ENCODE peak calls at places on chromosomes 13 and 19, in seven cellular contexts. One of them, this sample, is unnamed.

GRCh38 chr19:8087876-8088275 is 35.3 kb downstream of the CCL25 start:
- DNase-seq in H1: no peak
- DNase-seq in HepG2: no peak
- DNase-seq in SK-N-SH: no peak
- DNase-seq in K562: no peak
- DNase-seq in GM12892: no peak
- DNase-seq in GM12878: no peak
- DNase-seq in this sample: no peak

GRCh38 chr13:74678308-74678958 is 544.2 kb upstream of the KLF12 start:
- DNase-seq in H1: no peak
- DNase-seq in HepG2: no peak
- DNase-seq in SK-N-SH: no peak
- DNase-seq in K562: no peak
- DNase-seq in GM12892: no peak
- DNase-seq in GM12878: no peak
- DNase-seq in this sample: no peak

GRCh38 chr19:58325623-58326022 is 1.2 kb upstream of the ZSCAN22 start:
- DNase-seq in H1: no peak
- DNase-seq in HepG2: no peak
- DNase-seq in SK-N-SH: no peak
- DNase-seq in K562: no peak
- DNase-seq in GM12892: no peak
- DNase-seq in GM12878: no peak
- DNase-seq in this sample: no peak

GRCh38 chr13:53357582-53357981 is 329.0 kb downstream of the OLFM4 start:
- DNase-seq in H1: no peak
- DNase-seq in HepG2: no peak
- DNase-seq in SK-N-SH: no peak
- DNase-seq in K562: no peak
- DNase-seq in GM12892: no peak
- DNase-seq in GM12878: no peak
- DNase-seq in this sample: no peak

GRCh38 chr19:29260477-29261317 is 47.7 kb upstream of the UQCRFS1 start:
- DNase-seq in H1: peak
- DNase-seq in HepG2: peak
- DNase-seq in SK-N-SH: peak
- DNase-seq in K562: peak
- DNase-seq in GM12892: no peak
- DNase-seq in GM12878: peak
- DNase-seq in this sample: no peak

GRCh38 chr19:53849237-53849676 is 18.4 kb upstream of the MYADM start:
- DNase-seq in H1: no peak
- DNase-seq in HepG2: no peak
- DNase-seq in SK-N-SH: no peak
- DNase-seq in K562: no peak
- DNase-seq in GM12892: no peak
- DNase-seq in GM12878: no peak
- DNase-seq in this sample: no peak

GRCh38 chr13:102591988-102592781 is 4.6 kb upstream of the TPP2 start:
- DNase-seq in H1: peak
- DNase-seq in HepG2: peak
- DNase-seq in SK-N-SH: peak
- DNase-seq in K562: peak
- DNase-seq in GM12892: peak
- DNase-seq in GM12878: peak
- DNase-seq in this sample: peak

GRCh38 chr19:45402469-45403070 is 2.3 kb downstream of the PPP1R13L start:
- DNase-seq in H1: peak
- DNase-seq in HepG2: no peak
- DNase-seq in SK-N-SH: peak
- DNase-seq in K562: peak
- DNase-seq in GM12892: peak
- DNase-seq in GM12878: no peak
- DNase-seq in this sample: no peak

GRCh38 chr19:31261019-31261595 is 88.1 kb downstream of the TSHZ3 start:
- DNase-seq in H1: no peak
- DNase-seq in HepG2: no peak
- DNase-seq in SK-N-SH: peak
- DNase-seq in K562: no peak
- DNase-seq in GM12892: no peak
- DNase-seq in GM12878: no peak
- DNase-seq in this sample: no peak

GRCh38 chr13:51999525-51999924 is 11.7 kb downstream of the ATP7B start:
- DNase-seq in H1: no peak
- DNase-seq in HepG2: no peak
- DNase-seq in SK-N-SH: no peak
- DNase-seq in K562: no peak
- DNase-seq in GM12892: no peak
- DNase-seq in GM12878: no peak
- DNase-seq in this sample: no peak

GRCh38 chr19:17248011-17248776 is 2.5 kb upstream of the NR2F6 start:
- DNase-seq in H1: peak
- DNase-seq in HepG2: peak
- DNase-seq in SK-N-SH: no peak
- DNase-seq in K562: peak
- DNase-seq in GM12892: no peak
- DNase-seq in GM12878: no peak
- DNase-seq in this sample: no peak
- TF ChIP-seq TAF1 in H1: peak
- TF ChIP-seq TAF1 in HepG2: peak
- TF ChIP-seq TAF1 in SK-N-SH: no peak
- TF ChIP-seq TAF1 in K562: no peak
- TF ChIP-seq TAF1 in GM12892: no peak
- TF ChIP-seq TAF1 in GM12878: no peak
- TF ChIP-seq TAF1 in this sample: no peak

GRCh38 chr13:109400625-109401257 is 385.6 kb downstream of the IRS2 start:
- DNase-seq in H1: no peak
- DNase-seq in HepG2: no peak
- DNase-seq in SK-N-SH: peak
- DNase-seq in K562: no peak
- DNase-seq in GM12892: no peak
- DNase-seq in GM12878: no peak
- DNase-seq in this sample: no peak
- TF ChIP-seq POLR2AphosphoS5 in H1: no peak
- TF ChIP-seq POLR2AphosphoS5 in HepG2: no peak
- TF ChIP-seq POLR2AphosphoS5 in SK-N-SH: no peak
- TF ChIP-seq POLR2AphosphoS5 in K562: no peak
- TF ChIP-seq POLR2AphosphoS5 in GM12892: no peak
- TF ChIP-seq POLR2AphosphoS5 in GM12878: no peak
- TF ChIP-seq POLR2AphosphoS5 in this sample: no peak

GRCh38 chr19:2394054-2394668 is 33.2 kb downstream of the TIMM13 start:
- DNase-seq in H1: no peak
- DNase-seq in HepG2: peak
- DNase-seq in SK-N-SH: no peak
- DNase-seq in K562: no peak
- DNase-seq in GM12892: peak
- DNase-seq in GM12878: peak
- DNase-seq in this sample: peak

GRCh38 chr19:2394669-2395292 is 32.6 kb downstream of the TIMM13 start:
- DNase-seq in H1: no peak
- DNase-seq in HepG2: peak
- DNase-seq in SK-N-SH: no peak
- DNase-seq in K562: no peak
- DNase-seq in GM12892: no peak
- DNase-seq in GM12878: peak
- DNase-seq in this sample: no peak

GRCh38 chr19:2392366-2392765 is 32.3 kb downstream of the TMPRSS9 start:
- DNase-seq in H1: no peak
- DNase-seq in HepG2: no peak
- DNase-seq in SK-N-SH: no peak
- DNase-seq in K562: no peak
- DNase-seq in GM12892: no peak
- DNase-seq in GM12878: no peak
- DNase-seq in this sample: no peak

GRCh38 chr19:2389594-2389993 is 29.5 kb downstream of the TMPRSS9 start:
- DNase-seq in H1: no peak
- DNase-seq in HepG2: no peak
- DNase-seq in SK-N-SH: no peak
- DNase-seq in K562: no peak
- DNase-seq in GM12892: no peak
- DNase-seq in GM12878: no peak
- DNase-seq in this sample: no peak

DNA sequence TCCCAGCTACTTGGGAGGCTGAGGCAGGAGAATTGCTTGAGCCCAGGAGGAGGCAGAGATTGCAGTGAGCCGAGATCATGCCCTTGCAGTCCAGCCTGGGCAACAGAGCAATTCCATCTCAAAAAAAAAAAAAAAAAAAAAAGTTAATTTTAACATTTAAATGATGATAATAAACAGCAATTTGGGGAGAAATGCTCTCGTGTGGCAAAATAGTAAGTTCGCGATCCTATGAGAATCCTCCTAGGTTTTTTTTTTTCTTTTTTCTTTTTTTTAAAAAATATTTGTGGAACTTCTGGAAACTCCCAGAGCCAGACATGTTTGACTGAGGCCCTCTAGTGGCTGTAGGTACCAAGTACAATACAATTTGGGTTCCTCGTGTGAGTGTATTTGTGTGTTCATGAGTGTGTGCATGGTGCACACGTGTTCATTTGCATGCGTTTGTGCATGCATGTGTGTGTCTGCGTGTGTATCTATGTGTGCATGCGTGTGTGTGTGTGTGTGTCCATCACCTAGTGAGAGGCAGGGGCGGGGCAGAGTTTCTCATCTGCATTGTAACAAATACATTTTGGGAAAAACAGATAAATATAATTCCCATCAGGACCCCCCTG is 31.2 kb downstream of the TMPRSS9 start:
- DNase-seq in H1: no peak
- DNase-seq in HepG2: peak
- DNase-seq in SK-N-SH: peak
- DNase-seq in K562: peak
- DNase-seq in GM12892: no peak
- DNase-seq in GM12878: peak
- DNase-seq in this sample: no peak
- TF ChIP-seq TAF1 in H1: no peak
- TF ChIP-seq TAF1 in HepG2: no peak
- TF ChIP-seq TAF1 in SK-N-SH: no peak
- TF ChIP-seq TAF1 in K562: no peak
- TF ChIP-seq TAF1 in GM12892: no peak
- TF ChIP-seq TAF1 in GM12878: no peak
- TF ChIP-seq TAF1 in this sample: no peak

DNA sequence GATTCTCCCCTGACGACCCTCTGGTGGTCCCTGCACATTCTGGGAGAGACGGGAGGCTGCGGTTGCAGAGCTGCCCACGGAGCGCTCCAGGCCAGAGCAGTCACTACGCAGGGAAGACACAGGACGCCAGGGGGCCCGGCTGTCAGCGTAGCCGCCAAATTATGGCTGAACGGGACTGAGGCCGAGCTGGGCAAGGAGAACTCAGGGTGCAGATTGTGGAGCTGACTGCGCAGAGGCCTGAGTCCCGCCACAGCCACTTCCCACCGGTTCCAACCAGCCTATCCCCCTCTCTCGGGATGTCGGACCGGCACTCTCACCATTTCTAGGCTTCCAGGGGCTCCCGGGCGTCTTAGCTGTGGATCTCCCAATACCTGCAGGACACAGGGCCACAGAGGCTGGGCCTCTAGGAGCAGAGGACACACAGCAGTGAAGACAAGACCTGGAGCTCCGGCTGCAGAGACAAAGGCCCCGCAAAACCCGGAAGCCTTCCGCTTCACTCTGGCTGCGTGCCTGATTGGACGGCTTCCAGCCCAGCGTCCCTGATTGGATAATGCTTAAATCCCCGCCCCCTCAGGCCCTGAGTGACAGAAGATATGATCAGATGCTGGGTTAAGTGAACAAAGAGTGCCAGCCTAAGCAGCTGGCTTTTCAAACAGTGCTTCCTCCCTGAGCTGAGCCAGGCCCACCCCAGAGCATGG is at the start of gene ZNF737:
- DNase-seq in H1: peak
- DNase-seq in HepG2: peak
- DNase-seq in SK-N-SH: peak
- DNase-seq in K562: peak
- DNase-seq in GM12892: peak
- DNase-seq in GM12878: peak
- DNase-seq in this sample: peak
- TF ChIP-seq POLR2AphosphoS5 in H1: peak
- TF ChIP-seq POLR2AphosphoS5 in HepG2: peak
- TF ChIP-seq POLR2AphosphoS5 in SK-N-SH: peak
- TF ChIP-seq POLR2AphosphoS5 in K562: no peak
- TF ChIP-seq POLR2AphosphoS5 in GM12892: peak
- TF ChIP-seq POLR2AphosphoS5 in GM12878: peak
- TF ChIP-seq POLR2AphosphoS5 in this sample: peak

This sample was measured in GM12891.